ENCODE peak calls at places on chromosomes 6 and 20, in ten cellular contexts. One of them, this sample, is unnamed. For H3K4me1, the result is how much of the 10 kb centered on the place peaks cover.

GRCh38 chr6:46592046-46592445 is 60.6 kb downstream of the CYP39A1 start:
- DNase-seq in MM.1S: no peak
- DNase-seq in IMR-90: no peak
- DNase-seq in PC-3: no peak
- DNase-seq in left ventricle myocardium inferior: no peak
- DNase-seq in transverse colon: no peak
- DNase-seq in adrenal gland: no peak
- DNase-seq in cardiac muscle cell: no peak
- DNase-seq in CD8-positive, alpha-beta T cell: no peak
- DNase-seq in mucosa of descending colon: no peak
- DNase-seq in this sample: no peak

GRCh38 chr6:18350271-18350670 is 36.9 kb upstream of the RNF144B start:
- DNase-seq in mucosa of descending colon: no peak
- DNase-seq in IMR-90: no peak
- DNase-seq in adrenal gland: no peak
- DNase-seq in CD8-positive, alpha-beta T cell: no peak
- DNase-seq in transverse colon: no peak
- DNase-seq in left ventricle myocardium inferior: no peak
- DNase-seq in cardiac muscle cell: no peak
- DNase-seq in MM.1S: no peak
- DNase-seq in PC-3: no peak
- DNase-seq in this sample: no peak

GRCh38 chr6:93417421-93417996 is 1.9 kb downstream of the EPHA7 start:
- DNase-seq in IMR-90: no peak
- DNase-seq in left ventricle myocardium inferior: no peak
- DNase-seq in mucosa of descending colon: no peak
- DNase-seq in cardiac muscle cell: peak
- DNase-seq in CD8-positive, alpha-beta T cell: no peak
- DNase-seq in transverse colon: no peak
- DNase-seq in adrenal gland: no peak
- DNase-seq in PC-3: peak
- DNase-seq in MM.1S: peak
- DNase-seq in this sample: no peak

GRCh38 chr20:42530855-42531674 is 658.6 kb downstream of the PTPRT start:
- DNase-seq in IMR-90: no peak
- DNase-seq in left ventricle myocardium inferior: no peak
- DNase-seq in adrenal gland: peak
- DNase-seq in CD8-positive, alpha-beta T cell: no peak
- DNase-seq in MM.1S: peak
- DNase-seq in transverse colon: no peak
- DNase-seq in PC-3: peak
- DNase-seq in cardiac muscle cell: peak
- DNase-seq in mucosa of descending colon: peak
- DNase-seq in this sample: no peak

GRCh38 chr6:92684386-92684785 is 735.0 kb downstream of the EPHA7 start:
- DNase-seq in adrenal gland: no peak
- DNase-seq in cardiac muscle cell: no peak
- DNase-seq in transverse colon: no peak
- DNase-seq in MM.1S: no peak
- DNase-seq in IMR-90: peak
- DNase-seq in PC-3: peak
- DNase-seq in CD8-positive, alpha-beta T cell: no peak
- DNase-seq in left ventricle myocardium inferior: no peak
- DNase-seq in mucosa of descending colon: no peak
- DNase-seq in this sample: no peak

GRCh38 chr6:61867635-61868034 is 418.4 kb downstream of the KHDRBS2 start:
- DNase-seq in PC-3: no peak
- DNase-seq in cardiac muscle cell: no peak
- DNase-seq in adrenal gland: no peak
- DNase-seq in MM.1S: no peak
- DNase-seq in left ventricle myocardium inferior: no peak
- DNase-seq in transverse colon: no peak
- DNase-seq in CD8-positive, alpha-beta T cell: no peak
- DNase-seq in IMR-90: no peak
- DNase-seq in mucosa of descending colon: no peak
- DNase-seq in this sample: no peak

GRCh38 chr6:45886776-45887175 is 128.9 kb downstream of the CLIC5 start:
- DNase-seq in MM.1S: no peak
- DNase-seq in PC-3: no peak
- DNase-seq in adrenal gland: no peak
- DNase-seq in IMR-90: no peak
- DNase-seq in CD8-positive, alpha-beta T cell: no peak
- DNase-seq in left ventricle myocardium inferior: no peak
- DNase-seq in cardiac muscle cell: no peak
- DNase-seq in transverse colon: no peak
- DNase-seq in mucosa of descending colon: no peak
- DNase-seq in this sample: no peak

GRCh38 chr6:135537782-135538301 is 40.3 kb upstream of the AHI1 start:
- DNase-seq in cardiac muscle cell: no peak
- DNase-seq in PC-3: peak
- DNase-seq in left ventricle myocardium inferior: no peak
- DNase-seq in transverse colon: no peak
- DNase-seq in CD8-positive, alpha-beta T cell: peak
- DNase-seq in mucosa of descending colon: no peak
- DNase-seq in IMR-90: peak
- DNase-seq in adrenal gland: no peak
- DNase-seq in MM.1S: peak
- DNase-seq in this sample: no peak

GRCh38 chr6:167858842-167859520 is 32.3 kb downstream of the AFDN start:
- DNase-seq in adrenal gland: no peak
- DNase-seq in MM.1S: no peak
- DNase-seq in CD8-positive, alpha-beta T cell: no peak
- DNase-seq in mucosa of descending colon: no peak
- DNase-seq in IMR-90: no peak
- DNase-seq in left ventricle myocardium inferior: no peak
- DNase-seq in transverse colon: no peak
- DNase-seq in cardiac muscle cell: no peak
- DNase-seq in PC-3: no peak
- DNase-seq in this sample: no peak

GRCh38 chr6:167858086-167858591 is 31.4 kb downstream of the AFDN start:
- DNase-seq in left ventricle myocardium inferior: no peak
- DNase-seq in cardiac muscle cell: no peak
- DNase-seq in PC-3: no peak
- DNase-seq in MM.1S: no peak
- DNase-seq in CD8-positive, alpha-beta T cell: no peak
- DNase-seq in IMR-90: peak
- DNase-seq in adrenal gland: no peak
- DNase-seq in mucosa of descending colon: no peak
- DNase-seq in transverse colon: no peak
- DNase-seq in this sample: no peak

GRCh38 chr6:167856474-167856873 is 29.8 kb downstream of the AFDN start:
- DNase-seq in transverse colon: no peak
- DNase-seq in MM.1S: no peak
- DNase-seq in mucosa of descending colon: no peak
- DNase-seq in adrenal gland: no peak
- DNase-seq in cardiac muscle cell: no peak
- DNase-seq in CD8-positive, alpha-beta T cell: no peak
- DNase-seq in PC-3: no peak
- DNase-seq in IMR-90: no peak
- DNase-seq in left ventricle myocardium inferior: no peak
- DNase-seq in this sample: no peak

GRCh38 chr6:167855825-167856425 is 29.2 kb downstream of the AFDN start:
- DNase-seq in CD8-positive, alpha-beta T cell: no peak
- DNase-seq in IMR-90: peak
- DNase-seq in cardiac muscle cell: no peak
- DNase-seq in transverse colon: no peak
- DNase-seq in adrenal gland: no peak
- DNase-seq in PC-3: peak
- DNase-seq in mucosa of descending colon: no peak
- DNase-seq in left ventricle myocardium inferior: no peak
- DNase-seq in MM.1S: no peak
- DNase-seq in this sample: no peak

DNA sequence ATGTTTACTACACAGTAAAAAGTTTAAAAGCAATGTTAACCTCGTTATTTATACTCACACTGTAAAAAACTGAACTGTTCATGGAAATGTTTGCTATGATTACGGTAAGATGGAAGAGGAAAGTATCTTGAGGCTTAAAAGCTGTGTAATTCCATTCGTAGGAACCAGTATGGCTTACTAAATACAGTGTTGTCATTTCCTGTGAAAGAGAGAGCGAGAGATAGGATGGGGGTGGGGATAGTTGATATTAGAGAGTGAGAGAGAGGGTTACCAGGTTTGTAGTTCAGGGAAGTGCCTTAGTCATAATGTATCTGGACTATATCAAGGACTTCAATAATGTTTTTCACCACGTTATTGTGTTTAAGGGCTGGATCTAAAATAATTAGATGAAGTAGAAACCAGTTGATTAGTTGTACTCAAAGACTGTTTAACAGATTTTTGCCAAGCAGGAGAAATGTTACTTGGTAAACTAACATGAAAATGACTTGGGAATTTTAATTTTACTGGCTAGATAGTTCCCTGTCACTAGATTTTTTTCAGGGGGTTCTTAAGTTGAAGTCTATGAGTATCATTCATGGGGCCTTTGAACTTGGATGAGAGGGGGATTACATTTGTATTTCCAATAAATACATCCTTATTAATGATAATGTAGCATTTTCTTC is 30.4 kb downstream of the AFDN start:
- DNase-seq in IMR-90: peak
- DNase-seq in PC-3: no peak
- DNase-seq in CD8-positive, alpha-beta T cell: no peak
- DNase-seq in adrenal gland: no peak
- DNase-seq in MM.1S: no peak
- DNase-seq in left ventricle myocardium inferior: no peak
- DNase-seq in mucosa of descending colon: no peak
- DNase-seq in transverse colon: no peak
- DNase-seq in cardiac muscle cell: peak
- DNase-seq in this sample: no peak
- H3K4me3 ChIP-seq in IMR-90: no peak
- H3K4me3 ChIP-seq in PC-3: no peak
- H3K4me3 ChIP-seq in CD8-positive, alpha-beta T cell: no peak
- H3K4me3 ChIP-seq in adrenal gland: no peak
- H3K4me3 ChIP-seq in MM.1S: no peak
- H3K4me3 ChIP-seq in left ventricle myocardium inferior: no peak
- H3K4me3 ChIP-seq in mucosa of descending colon: no peak
- H3K4me3 ChIP-seq in transverse colon: no peak
- H3K4me3 ChIP-seq in cardiac muscle cell: no peak
- H3K4me3 ChIP-seq in this sample: no peak

DNA sequence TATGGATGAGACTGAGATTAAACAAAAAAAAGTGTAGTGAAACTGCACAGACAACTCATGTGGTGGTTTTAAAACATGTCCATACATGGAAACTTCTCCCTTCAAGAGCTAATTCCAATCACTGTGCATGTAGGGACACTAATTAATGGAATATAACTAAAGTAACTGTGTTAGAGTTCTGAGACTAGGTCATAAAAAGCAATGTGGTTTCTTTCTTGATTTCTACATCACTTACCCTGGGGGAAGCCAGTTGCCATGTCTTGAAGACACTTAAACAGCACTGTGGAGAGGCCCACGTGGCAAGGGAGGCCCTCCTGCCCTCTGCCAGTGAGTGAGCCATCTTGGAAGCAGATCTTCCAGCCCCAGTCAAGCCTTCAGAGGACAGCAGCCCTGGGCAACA is 118.2 kb upstream of the DST start:
- DNase-seq in IMR-90: no peak
- DNase-seq in left ventricle myocardium inferior: no peak
- DNase-seq in adrenal gland: no peak
- DNase-seq in PC-3: no peak
- DNase-seq in CD8-positive, alpha-beta T cell: no peak
- DNase-seq in MM.1S: no peak
- DNase-seq in transverse colon: no peak
- DNase-seq in cardiac muscle cell: no peak
- DNase-seq in mucosa of descending colon: no peak
- DNase-seq in this sample: no peak
- H3K4me1 ChIP-seq in IMR-90: under half
- H3K4me1 ChIP-seq in left ventricle myocardium inferior: half or more
- H3K4me1 ChIP-seq in adrenal gland: under half
- H3K4me1 ChIP-seq in PC-3: under half
- H3K4me1 ChIP-seq in CD8-positive, alpha-beta T cell: under half
- H3K4me1 ChIP-seq in MM.1S: half or more
- H3K4me1 ChIP-seq in transverse colon: half or more
- H3K4me1 ChIP-seq in cardiac muscle cell: under half
- H3K4me1 ChIP-seq in mucosa of descending colon: under half
- H3K4me1 ChIP-seq in this sample: under half

GRCh38 chr6:122683996-122684651 is 73.9 kb downstream of the PKIB start:
- DNase-seq in CD8-positive, alpha-beta T cell: no peak
- DNase-seq in transverse colon: no peak
- DNase-seq in left ventricle myocardium inferior: no peak
- DNase-seq in adrenal gland: no peak
- DNase-seq in PC-3: no peak
- DNase-seq in mucosa of descending colon: no peak
- DNase-seq in cardiac muscle cell: no peak
- DNase-seq in IMR-90: no peak
- DNase-seq in MM.1S: no peak
- DNase-seq in this sample: no peak

GRCh38 chr6:122676688-122677087 is 66.5 kb downstream of the PKIB start:
- DNase-seq in cardiac muscle cell: no peak
- DNase-seq in CD8-positive, alpha-beta T cell: no peak
- DNase-seq in mucosa of descending colon: no peak
- DNase-seq in adrenal gland: no peak
- DNase-seq in MM.1S: no peak
- DNase-seq in left ventricle myocardium inferior: no peak
- DNase-seq in IMR-90: no peak
- DNase-seq in transverse colon: no peak
- DNase-seq in PC-3: peak
- DNase-seq in this sample: no peak

GRCh38 chr6:122678841-122679240 is 68.6 kb downstream of the PKIB start:
- DNase-seq in cardiac muscle cell: no peak
- DNase-seq in PC-3: no peak
- DNase-seq in transverse colon: no peak
- DNase-seq in CD8-positive, alpha-beta T cell: no peak
- DNase-seq in mucosa of descending colon: no peak
- DNase-seq in IMR-90: no peak
- DNase-seq in MM.1S: no peak
- DNase-seq in left ventricle myocardium inferior: no peak
- DNase-seq in adrenal gland: no peak
- DNase-seq in this sample: no peak

GRCh38 chr6:122677436-122677835 is 67.2 kb downstream of the PKIB start:
- DNase-seq in PC-3: no peak
- DNase-seq in IMR-90: no peak
- DNase-seq in left ventricle myocardium inferior: no peak
- DNase-seq in cardiac muscle cell: no peak
- DNase-seq in mucosa of descending colon: no peak
- DNase-seq in MM.1S: no peak
- DNase-seq in adrenal gland: no peak
- DNase-seq in transverse colon: no peak
- DNase-seq in CD8-positive, alpha-beta T cell: no peak
- DNase-seq in this sample: no peak

GRCh38 chr6:122681715-122682114 is 71.5 kb downstream of the PKIB start:
- DNase-seq in transverse colon: no peak
- DNase-seq in IMR-90: no peak
- DNase-seq in cardiac muscle cell: no peak
- DNase-seq in CD8-positive, alpha-beta T cell: no peak
- DNase-seq in PC-3: no peak
- DNase-seq in mucosa of descending colon: no peak
- DNase-seq in adrenal gland: no peak
- DNase-seq in MM.1S: no peak
- DNase-seq in left ventricle myocardium inferior: no peak
- DNase-seq in this sample: no peak
- TF ChIP-seq CTCF in transverse colon: no peak
- TF ChIP-seq CTCF in IMR-90: no peak
- TF ChIP-seq CTCF in cardiac muscle cell: no peak
- TF ChIP-seq CTCF in CD8-positive, alpha-beta T cell: no peak
- TF ChIP-seq CTCF in PC-3: peak
- TF ChIP-seq CTCF in mucosa of descending colon: no peak
- TF ChIP-seq CTCF in adrenal gland: no peak
- TF ChIP-seq CTCF in MM.1S: no peak
- TF ChIP-seq CTCF in left ventricle myocardium inferior: no peak
- TF ChIP-seq CTCF in this sample: no peak

DNA sequence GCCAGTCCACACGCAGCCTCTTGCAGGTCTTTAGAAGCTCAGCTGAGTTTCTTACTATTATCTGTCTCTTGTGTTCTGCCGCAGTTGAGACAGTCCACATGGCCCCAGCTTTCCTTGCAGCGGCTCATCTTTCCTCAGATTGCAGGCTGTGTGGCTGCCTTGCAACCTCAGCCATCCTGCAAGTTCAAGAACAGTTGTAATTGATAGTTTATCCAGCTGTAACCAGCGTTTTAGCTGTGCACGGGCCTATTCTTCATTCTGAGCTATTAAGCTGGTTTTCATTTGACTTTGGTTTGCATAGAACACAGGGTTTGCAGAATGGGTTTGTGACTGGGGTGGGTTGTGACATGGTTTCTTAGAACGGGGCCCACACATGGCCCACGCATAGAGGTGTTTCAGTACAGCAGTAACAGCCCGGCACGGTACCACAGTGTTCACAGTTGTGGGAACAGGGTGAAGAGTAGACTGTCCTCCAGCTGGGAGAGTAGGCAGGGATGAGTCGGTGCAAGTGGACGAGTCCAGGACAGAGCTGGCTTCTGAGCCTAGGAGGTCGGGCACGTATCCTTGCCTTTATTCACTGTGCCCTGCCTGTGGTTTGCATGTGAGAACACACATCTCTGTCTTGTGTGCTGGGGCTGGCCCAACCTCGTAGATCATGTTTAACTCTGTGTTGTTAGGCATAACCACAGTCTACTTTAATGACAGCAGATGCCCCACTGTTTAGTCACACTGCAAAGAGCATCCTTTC is 89.3 kb downstream of the RPP40 start:
- DNase-seq in transverse colon: no peak
- DNase-seq in IMR-90: peak
- DNase-seq in PC-3: peak
- DNase-seq in cardiac muscle cell: no peak
- DNase-seq in CD8-positive, alpha-beta T cell: no peak
- DNase-seq in mucosa of descending colon: no peak
- DNase-seq in MM.1S: no peak
- DNase-seq in adrenal gland: no peak
- DNase-seq in left ventricle myocardium inferior: no peak
- DNase-seq in this sample: no peak
- H3K4me3 ChIP-seq in transverse colon: no peak
- H3K4me3 ChIP-seq in IMR-90: no peak
- H3K4me3 ChIP-seq in PC-3: no peak
- H3K4me3 ChIP-seq in cardiac muscle cell: no peak
- H3K4me3 ChIP-seq in CD8-positive, alpha-beta T cell: no peak
- H3K4me3 ChIP-seq in mucosa of descending colon: no peak
- H3K4me3 ChIP-seq in MM.1S: no peak
- H3K4me3 ChIP-seq in adrenal gland: no peak
- H3K4me3 ChIP-seq in left ventricle myocardium inferior: no peak
- H3K4me3 ChIP-seq in this sample: no peak